ENCODE peak calls at places on chromosomes 7 and 10, in five cellular contexts. D is HFFc6, J is prostate gland, H is HFF-Myc, I is GM20000. Q is an unnamed sample.

GRCh38 chr10:3484306-3485187 is 300.5 kb downstream of the KLF6 start:
- DNase-seq in D (no peak), J (no peak), H (no peak), I (peak), Q (no peak)

GRCh38 chr7:128738570-128739047 is 550 bp upstream of the CALU start:
- DNase-seq in D (no peak), J (no peak), H (no peak), I (peak), Q (no peak)

GRCh38 chr7:148515728-148516715 is 74.5 kb upstream of the C7orf33 start:
- DNase-seq in D (no peak), J (no peak), H (no peak), I (no peak), Q (no peak)

GRCh38 chr7:30931161-30931926 is 19.7 kb downstream of the AQP1 start:
- DNase-seq in D (no peak), J (no peak), H (no peak), I (peak), Q (peak)

GRCh38 chr7:98878365-98879197 is at the start of gene TRRAP:
- DNase-seq in D (peak), J (peak), H (no peak), I (peak), Q (peak)

GRCh38 chr7:107077699-107078516 is 33.4 kb downstream of the PRKAR2B start:
- DNase-seq in D (no peak), J (no peak), H (no peak), I (no peak), Q (no peak)

GRCh38 chr7:104793066-104793465 is 220.9 kb upstream of the KMT2E start:
- DNase-seq in D (no peak), J (no peak), H (no peak), I (no peak), Q (no peak)

GRCh38 chr10:33337335-33337854 is 2.9 kb upstream of the NRP1 start:
- DNase-seq in D (peak), J (no peak), H (no peak), I (no peak), Q (peak)

GRCh38 chr10:100740476-100741341 is 4.7 kb upstream of the PAX2 start:
- DNase-seq in D (no peak), J (no peak), H (no peak), I (peak), Q (no peak)

GRCh38 chr10:112951349-112952281 is 1.6 kb downstream of the TCF7L2 start:
- DNase-seq in D (peak), J (peak), H (no peak), I (peak), Q (peak)

GRCh38 chr7:127582361-127582760 is 3.0 kb downstream of the GCC1 start:
- DNase-seq in D (no peak), J (no peak), H (no peak), I (no peak), Q (no peak)

GRCh38 chr10:28722065-28722803 is 44.9 kb downstream of the BAMBI start:
- DNase-seq in D (no peak), J (no peak), H (no peak), I (no peak), Q (no peak)

GRCh38 chr7:139535252-139535651 is 11.8 kb downstream of the CLEC2L start:
- DNase-seq in D (no peak), J (no peak), H (no peak), I (no peak), Q (no peak)

GRCh38 chr10:51832652-51833383 is 133.4 kb upstream of the CSTF2T start:
- DNase-seq in D (peak), J (no peak), H (peak), I (peak), Q (no peak)

GRCh38 chr10:81000781-81001180 is 463.1 kb downstream of the SH2D4B start:
- DNase-seq in D (no peak), J (no peak), H (no peak), I (no peak), Q (no peak)

GRCh38 chr7:29564455-29565185 is 985 bp downstream of the PRR15 start:
- DNase-seq in D (peak), J (peak), H (no peak), I (no peak), Q (peak)

GRCh38 chr10:79380918-79381775 is 33.9 kb downstream of the PPIF start:
- DNase-seq in D (no peak), J (peak), H (no peak), I (peak), Q (peak)

GRCh38 chr10:48416584-48417232 is 110.2 kb downstream of the MAPK8 start:
- DNase-seq in D (no peak), J (no peak), H (no peak), I (no peak), Q (no peak)
- TF ChIP-seq CTCF in D (peak), J (no peak), H (no peak), I (no peak), Q (no peak)

DNA sequence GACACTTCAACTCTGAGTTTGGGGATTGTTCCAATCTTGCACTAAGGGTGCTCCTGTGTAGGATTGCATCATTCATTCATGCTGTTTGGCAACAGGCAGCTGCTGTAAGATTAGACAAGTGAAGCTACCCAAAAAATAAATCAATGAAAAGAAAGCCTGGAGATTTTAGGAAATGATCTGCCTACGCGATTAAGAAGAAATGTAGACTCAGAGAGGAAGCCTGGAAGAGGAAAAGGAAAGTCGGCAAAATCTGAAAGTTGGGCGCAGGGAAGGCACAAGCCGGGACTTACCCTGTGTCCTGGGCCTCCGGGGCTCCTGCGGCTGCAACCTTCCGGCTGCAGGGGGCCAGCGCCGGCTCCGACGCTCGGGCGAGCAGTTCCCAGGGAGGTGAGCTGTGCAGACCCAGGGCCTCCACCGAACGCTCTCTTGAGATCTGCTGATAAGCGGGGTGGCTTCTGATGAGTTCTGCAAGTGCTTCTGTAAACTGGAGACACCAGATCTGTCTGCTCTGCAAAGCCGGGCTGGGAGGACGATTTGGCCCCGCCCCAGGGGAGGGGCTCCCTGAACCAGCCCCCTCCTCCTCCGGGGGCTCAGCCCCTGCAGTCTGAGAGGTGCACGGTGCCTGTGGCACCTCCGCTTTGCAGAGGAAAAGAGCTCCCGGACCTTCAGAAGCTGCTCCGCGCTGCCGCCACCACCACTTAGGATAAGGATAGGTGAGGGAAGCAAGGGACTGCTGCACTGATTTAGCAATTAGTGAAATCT is 17.4 kb downstream of the PSPH start:
- DNase-seq in D (peak), J (peak), H (peak), I (peak), Q (peak)
- TF ChIP-seq CTCF in D (peak), J (no peak), H (peak), I (no peak), Q (no peak)

DNA sequence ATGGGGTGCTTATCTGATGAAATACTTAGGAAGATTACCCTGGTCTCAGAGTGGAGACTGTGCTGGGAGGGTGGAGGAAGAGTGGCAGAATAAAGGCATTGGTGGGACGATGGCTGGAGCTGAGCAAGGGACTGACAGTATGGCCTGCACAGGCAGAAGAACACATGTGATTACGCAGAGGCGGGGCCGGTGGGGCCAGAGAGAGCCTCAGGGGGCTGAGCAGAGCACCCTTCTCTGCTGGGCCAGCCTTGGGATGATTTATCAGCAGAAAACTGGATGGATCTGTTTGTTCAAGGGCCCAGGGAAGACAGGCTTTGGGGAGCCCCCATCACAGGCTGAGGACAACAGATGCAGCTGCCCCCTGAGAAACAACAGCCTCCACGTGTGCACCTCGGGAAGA is 272.1 kb downstream of the SDK1 start:
- DNase-seq in D (no peak), J (no peak), H (no peak), I (no peak), Q (no peak)
- TF ChIP-seq CTCF in D (no peak), J (no peak), H (no peak), I (no peak), Q (no peak)

GRCh38 chr10:84054743-84055142 is 84.6 kb upstream of the GHITM start:
- DNase-seq in D (no peak), J (no peak), H (no peak), I (no peak), Q (no peak)

GRCh38 chr10:84063440-84063839 is 75.9 kb upstream of the GHITM start:
- DNase-seq in D (no peak), J (no peak), H (no peak), I (no peak), Q (no peak)

GRCh38 chr10:84059526-84059925 is 79.8 kb upstream of the GHITM start:
- DNase-seq in D (no peak), J (no peak), H (no peak), I (no peak), Q (no peak)
- TF ChIP-seq CTCF in D (no peak), J (no peak), H (no peak), I (no peak), Q (no peak)